ENCODE peak calls at places on chromosomes 6 and 20, in four cellular contexts. C is ovary, Q is stomach, K is GM20000. G is an unnamed sample.
A peak's percentile ranks its signal among the peaks of the same experiment; 100 is the strongest.

GRCh38 chr6:42316390-42316970 is 98.8 kb upstream of the MRPS10 start:
- DNase-seq in K (no peak), Q (no peak), C (no peak), G (no peak)

GRCh38 chr6:18680842-18681241 is 293.7 kb downstream of the RNF144B start:
- DNase-seq in Q (no peak), K (no peak), C (no peak), G (no peak)

GRCh38 chr6:131490441-131490840 is 82.6 kb upstream of the ARG1 start:
- DNase-seq in C (no peak), K (no peak), Q (no peak), G (no peak)

GRCh38 chr6:1884313-1884712 is 274.6 kb downstream of the FOXC1 start:
- DNase-seq in Q (no peak), C (no peak), K (no peak), G (no peak)

GRCh38 chr20:63105211-63106107 is 98.7 kb upstream of the BHLHE23 start:
- DNase-seq in Q (no peak), K (no peak), C (no peak), G (no peak)

GRCh38 chr20:11850901-11851300 is 66.8 kb upstream of the BTBD3 start:
- DNase-seq in K (no peak), C (no peak), Q (no peak), G (no peak)

GRCh38 chr6:154356118-154356517 is 485 bp downstream of the IPCEF1 start:
- DNase-seq in C (no peak), Q (no peak), K (no peak), G (no peak)

GRCh38 chr6:129736105-129736504 is 26.1 kb upstream of the ARHGAP18 start:
- DNase-seq in K (no peak), Q (no peak), C (no peak), G (no peak)

GRCh38 chr20:8414611-8415274 is 282.7 kb downstream of the PLCB1 start:
- DNase-seq in C (no peak), Q (no peak), K (no peak), G (no peak)

GRCh38 chr6:36131517-36132220 is 1.4 kb downstream of the MAPK13 start:
- DNase-seq in K (peak; percentile 88), C (peak; percentile 77), Q (peak; percentile 71), G (peak; percentile 82)

GRCh38 chr6:167550936-167551633 is 226.2 kb downstream of the TTLL2 start:
- DNase-seq in K (no peak), Q (peak; percentile 86), C (peak; percentile 99), G (peak; percentile 67)

GRCh38 chr6:31498748-31499147 is 803 bp downstream of the MICB start:
- DNase-seq in C (no peak), Q (no peak), K (no peak), G (peak; percentile 62)

GRCh38 chr6:147710890-147711289 is 202.4 kb downstream of the SAMD5 start:
- DNase-seq in K (no peak), C (no peak), Q (no peak), G (no peak)

GRCh38 chr20:51720854-51721253 is 47.3 kb downstream of the ATP9A start:
- DNase-seq in K (no peak), Q (no peak), C (no peak), G (no peak)

GRCh38 chr6:13267142-13267621 is 61.2 kb downstream of the TBC1D7 start:
- DNase-seq in K (no peak), Q (no peak), C (no peak), G (no peak)

GRCh38 chr6:6804843-6805680 is 216.5 kb downstream of the LY86 start:
- DNase-seq in Q (peak; percentile 10), K (no peak), C (no peak), G (no peak)

GRCh38 chr6:145380186-145380585 is 355.1 kb downstream of the EPM2A start:
- DNase-seq in C (no peak), K (no peak), Q (no peak), G (no peak)

GRCh38 chr20:13494019-13494418 is 144.7 kb downstream of the TASP1 start:
- DNase-seq in C (no peak), K (no peak), Q (no peak), G (no peak)

GRCh38 chr20:49276895-49277785 is 717 bp downstream of the ZNFX1 start:
- DNase-seq in Q (no peak), K (peak; percentile 41), C (peak; percentile 65), G (peak; percentile 56)

GRCh38 chr6:31074406-31074805 is 38.0 kb downstream of the C6orf15 start:
- DNase-seq in Q (no peak), C (no peak), K (no peak), G (no peak)

GRCh38 chr6:12415980-12416598 is 125.9 kb downstream of the EDN1 start:
- DNase-seq in K (no peak), C (no peak), Q (no peak), G (no peak)

GRCh38 chr20:15654208-15654649 is 919.0 kb downstream of the KIF16B start:
- DNase-seq in Q (peak; percentile 45), C (no peak), K (peak; percentile 68), G (peak; percentile 72)

GRCh38 chr6:291148-291696 is 1.1 kb upstream of the DUSP22 start:
- DNase-seq in C (no peak), K (peak; percentile 59), Q (no peak), G (no peak)

GRCh38 chr20:37161830-37162549 is 17.1 kb upstream of the RPN2 start:
- DNase-seq in K (no peak), Q (no peak), C (no peak), G (no peak)

GRCh38 chr6:170429457-170429856 is 122.9 kb downstream of the FAM120B start:
- DNase-seq in C (no peak), K (no peak), Q (no peak), G (no peak)

GRCh38 chr6:15207923-15208322 is 37.9 kb upstream of the JARID2 start:
- DNase-seq in C (no peak), Q (no peak), K (no peak), G (no peak)

GRCh38 chr20:43731469-43731868 is 4.7 kb upstream of the GTSF1L start:
- DNase-seq in Q (no peak), C (no peak), K (no peak), G (no peak)

GRCh38 chr6:138724015-138724414 is 49.6 kb upstream of the CCDC28A start:
- DNase-seq in Q (peak; percentile 28), K (no peak), C (no peak), G (no peak)

GRCh38 chr20:50885781-50886180 is 45.5 kb downstream of the ADNP start:
- DNase-seq in C (no peak), K (no peak), Q (no peak), G (no peak)

GRCh38 chr6:160714731-160715130 is 12.7 kb downstream of the PLG start:
- DNase-seq in K (no peak), Q (no peak), C (no peak), G (no peak)

GRCh38 chr6:98769546-98769945 is 64.8 kb upstream of the POU3F2 start:
- DNase-seq in K (no peak), Q (no peak), C (no peak), G (no peak)

GRCh38 chr20:41443667-41444066 is 77.0 kb upstream of the EMILIN3 start:
- DNase-seq in K (peak; percentile 20), C (no peak), Q (no peak), G (no peak)

GRCh38 chr6:27096834-27097511 is 150.5 kb upstream of the PRSS16 start:
- DNase-seq in K (peak; percentile 46), Q (peak; percentile 39), C (peak; percentile 52), G (peak; percentile 71)

GRCh38 chr20:39358052-39358451 is 395.9 kb downstream of the DHX35 start:
- DNase-seq in K (peak; percentile 16), C (no peak), Q (no peak), G (no peak)

GRCh38 chr6:112526594-112526993 is 179.5 kb downstream of the RFPL4B start:
- DNase-seq in K (no peak), C (no peak), Q (no peak), G (no peak)

GRCh38 chr6:61809004-61809595 is 476.9 kb downstream of the KHDRBS2 start:
- DNase-seq in Q (no peak), C (no peak), K (peak; percentile 6), G (no peak)

G was measured in mucosa of descending colon.